ENCODE peak calls at places on chromosomes 7 and 10, in seven cellular contexts. One of them, this sample, is unnamed.

GRCh38 chr7:522071-522937 is 2.7 kb upstream of the PDGFA start:
- DNase-seq in GM06990: peak
- DNase-seq in fibroblast of mammary gland: peak
- DNase-seq in OCI-LY7: no peak
- DNase-seq in IMR-90: peak
- DNase-seq in gastrocnemius medialis: peak
- DNase-seq in spleen: no peak
- DNase-seq in this sample: peak

GRCh38 chr10:86535057-86535882 is 13.7 kb upstream of the WAPL start:
- DNase-seq in GM06990: peak
- DNase-seq in fibroblast of mammary gland: peak
- DNase-seq in OCI-LY7: no peak
- DNase-seq in IMR-90: no peak
- DNase-seq in gastrocnemius medialis: peak
- DNase-seq in spleen: peak
- DNase-seq in this sample: peak

GRCh38 chr7:76020031-76020714 is 25.8 kb upstream of the TMEM120A start:
- DNase-seq in GM06990: peak
- DNase-seq in fibroblast of mammary gland: peak
- DNase-seq in OCI-LY7: peak
- DNase-seq in IMR-90: peak
- DNase-seq in gastrocnemius medialis: peak
- DNase-seq in spleen: peak
- DNase-seq in this sample: peak

GRCh38 chr7:106737202-106737562 is 76.2 kb upstream of the CCDC71L start:
- DNase-seq in GM06990: no peak
- DNase-seq in fibroblast of mammary gland: peak
- DNase-seq in OCI-LY7: peak
- DNase-seq in IMR-90: peak
- DNase-seq in gastrocnemius medialis: no peak
- DNase-seq in spleen: no peak
- DNase-seq in this sample: peak

GRCh38 chr7:53656881-53657280 is 621.4 kb downstream of the POM121L12 start:
- DNase-seq in GM06990: no peak
- DNase-seq in fibroblast of mammary gland: no peak
- DNase-seq in OCI-LY7: no peak
- DNase-seq in IMR-90: no peak
- DNase-seq in gastrocnemius medialis: no peak
- DNase-seq in spleen: no peak
- DNase-seq in this sample: peak

GRCh38 chr7:101161692-101162461 is 3.5 kb downstream of the VGF start:
- DNase-seq in GM06990: no peak
- DNase-seq in fibroblast of mammary gland: no peak
- DNase-seq in OCI-LY7: no peak
- DNase-seq in IMR-90: no peak
- DNase-seq in gastrocnemius medialis: no peak
- DNase-seq in spleen: no peak
- DNase-seq in this sample: no peak

GRCh38 chr10:110733256-110733952 is 89.3 kb downstream of the RBM20 start:
- DNase-seq in GM06990: no peak
- DNase-seq in fibroblast of mammary gland: peak
- DNase-seq in OCI-LY7: no peak
- DNase-seq in IMR-90: no peak
- DNase-seq in gastrocnemius medialis: peak
- DNase-seq in spleen: no peak
- DNase-seq in this sample: no peak

GRCh38 chr10:48444266-48444665 is 137.8 kb downstream of the MAPK8 start:
- DNase-seq in GM06990: no peak
- DNase-seq in fibroblast of mammary gland: peak
- DNase-seq in OCI-LY7: peak
- DNase-seq in IMR-90: peak
- DNase-seq in gastrocnemius medialis: no peak
- DNase-seq in spleen: no peak
- DNase-seq in this sample: peak

GRCh38 chr7:76233538-76234281 is 32.0 kb downstream of the SRRM3 start:
- DNase-seq in GM06990: no peak
- DNase-seq in fibroblast of mammary gland: no peak
- DNase-seq in OCI-LY7: no peak
- DNase-seq in IMR-90: no peak
- DNase-seq in gastrocnemius medialis: no peak
- DNase-seq in spleen: no peak
- DNase-seq in this sample: no peak

GRCh38 chr10:113802997-113803396 is 50.9 kb downstream of the DCLRE1A start:
- DNase-seq in GM06990: no peak
- DNase-seq in fibroblast of mammary gland: no peak
- DNase-seq in OCI-LY7: peak
- DNase-seq in IMR-90: peak
- DNase-seq in gastrocnemius medialis: no peak
- DNase-seq in spleen: no peak
- DNase-seq in this sample: no peak

GRCh38 chr10:128926693-128927092 is 540.3 kb upstream of the MGMT start:
- DNase-seq in GM06990: no peak
- DNase-seq in fibroblast of mammary gland: no peak
- DNase-seq in OCI-LY7: no peak
- DNase-seq in IMR-90: no peak
- DNase-seq in gastrocnemius medialis: no peak
- DNase-seq in spleen: no peak
- DNase-seq in this sample: no peak

GRCh38 chr7:96855139-96855538 is 145.5 kb upstream of the SEM1 start:
- DNase-seq in GM06990: no peak
- DNase-seq in fibroblast of mammary gland: no peak
- DNase-seq in OCI-LY7: no peak
- DNase-seq in IMR-90: no peak
- DNase-seq in gastrocnemius medialis: no peak
- DNase-seq in spleen: no peak
- DNase-seq in this sample: no peak

GRCh38 chr7:151865070-151865670 is 11.7 kb downstream of the PRKAG2 start:
- DNase-seq in GM06990: no peak
- DNase-seq in fibroblast of mammary gland: no peak
- DNase-seq in OCI-LY7: no peak
- DNase-seq in IMR-90: no peak
- DNase-seq in gastrocnemius medialis: no peak
- DNase-seq in spleen: peak
- DNase-seq in this sample: no peak

GRCh38 chr10:91043173-91043910 is 122.5 kb upstream of the ANKRD1 start:
- DNase-seq in GM06990: no peak
- DNase-seq in fibroblast of mammary gland: peak
- DNase-seq in OCI-LY7: peak
- DNase-seq in IMR-90: peak
- DNase-seq in gastrocnemius medialis: no peak
- DNase-seq in spleen: no peak
- DNase-seq in this sample: peak

GRCh38 chr7:151125459-151125834 is 39.2 kb downstream of the AGAP3 start:
- DNase-seq in GM06990: no peak
- DNase-seq in fibroblast of mammary gland: no peak
- DNase-seq in OCI-LY7: no peak
- DNase-seq in IMR-90: no peak
- DNase-seq in gastrocnemius medialis: no peak
- DNase-seq in spleen: no peak
- DNase-seq in this sample: no peak

GRCh38 chr7:76125560-76125959 is 76.1 kb upstream of the SRRM3 start:
- DNase-seq in GM06990: no peak
- DNase-seq in fibroblast of mammary gland: no peak
- DNase-seq in OCI-LY7: no peak
- DNase-seq in IMR-90: peak
- DNase-seq in gastrocnemius medialis: no peak
- DNase-seq in spleen: no peak
- DNase-seq in this sample: no peak

GRCh38 chr7:96090756-96091155 is 231.1 kb downstream of the SLC25A13 start:
- DNase-seq in GM06990: no peak
- DNase-seq in fibroblast of mammary gland: no peak
- DNase-seq in OCI-LY7: no peak
- DNase-seq in IMR-90: no peak
- DNase-seq in gastrocnemius medialis: no peak
- DNase-seq in spleen: no peak
- DNase-seq in this sample: no peak

GRCh38 chr10:83469719-83470336 is 669.5 kb upstream of the GHITM start:
- DNase-seq in GM06990: no peak
- DNase-seq in fibroblast of mammary gland: no peak
- DNase-seq in OCI-LY7: no peak
- DNase-seq in IMR-90: no peak
- DNase-seq in gastrocnemius medialis: no peak
- DNase-seq in spleen: no peak
- DNase-seq in this sample: no peak

GRCh38 chr7:73991522-73992103 is 36.4 kb upstream of the ELN start:
- DNase-seq in GM06990: no peak
- DNase-seq in fibroblast of mammary gland: no peak
- DNase-seq in OCI-LY7: no peak
- DNase-seq in IMR-90: peak
- DNase-seq in gastrocnemius medialis: no peak
- DNase-seq in spleen: no peak
- DNase-seq in this sample: no peak

GRCh38 chr10:24866615-24867583 is 85.5 kb downstream of the PRTFDC1 start:
- DNase-seq in GM06990: no peak
- DNase-seq in fibroblast of mammary gland: peak
- DNase-seq in OCI-LY7: no peak
- DNase-seq in IMR-90: peak
- DNase-seq in gastrocnemius medialis: peak
- DNase-seq in spleen: no peak
- DNase-seq in this sample: peak

GRCh38 chr7:921581-922333 is 32.7 kb downstream of the ADAP1 start:
- DNase-seq in GM06990: peak
- DNase-seq in fibroblast of mammary gland: no peak
- DNase-seq in OCI-LY7: no peak
- DNase-seq in IMR-90: no peak
- DNase-seq in gastrocnemius medialis: peak
- DNase-seq in spleen: peak
- DNase-seq in this sample: no peak

GRCh38 chr10:6411424-6411823 is 168.7 kb downstream of the PRKCQ start:
- DNase-seq in GM06990: no peak
- DNase-seq in fibroblast of mammary gland: no peak
- DNase-seq in OCI-LY7: no peak
- DNase-seq in IMR-90: no peak
- DNase-seq in gastrocnemius medialis: no peak
- DNase-seq in spleen: no peak
- DNase-seq in this sample: no peak

GRCh38 chr10:11363497-11363896 is 248.0 kb downstream of the USP6NL start:
- DNase-seq in GM06990: no peak
- DNase-seq in fibroblast of mammary gland: no peak
- DNase-seq in OCI-LY7: no peak
- DNase-seq in IMR-90: no peak
- DNase-seq in gastrocnemius medialis: no peak
- DNase-seq in spleen: no peak
- DNase-seq in this sample: no peak

GRCh38 chr7:108525327-108525984 is 479 bp downstream of the PNPLA8 start:
- DNase-seq in GM06990: no peak
- DNase-seq in fibroblast of mammary gland: peak
- DNase-seq in OCI-LY7: peak
- DNase-seq in IMR-90: peak
- DNase-seq in gastrocnemius medialis: peak
- DNase-seq in spleen: no peak
- DNase-seq in this sample: peak

GRCh38 chr7:116395125-116395791 is 104.3 kb upstream of the CAV2 start:
- DNase-seq in GM06990: no peak
- DNase-seq in fibroblast of mammary gland: peak
- DNase-seq in OCI-LY7: no peak
- DNase-seq in IMR-90: peak
- DNase-seq in gastrocnemius medialis: no peak
- DNase-seq in spleen: no peak
- DNase-seq in this sample: peak

GRCh38 chr7:30596721-30597120 is 2.0 kb downstream of the GARS1 start:
- DNase-seq in GM06990: no peak
- DNase-seq in fibroblast of mammary gland: peak
- DNase-seq in OCI-LY7: no peak
- DNase-seq in IMR-90: peak
- DNase-seq in gastrocnemius medialis: no peak
- DNase-seq in spleen: no peak
- DNase-seq in this sample: no peak

GRCh38 chr10:124802313-124802675 is 675 bp downstream of the ABRAXAS2 start:
- DNase-seq in GM06990: no peak
- DNase-seq in fibroblast of mammary gland: no peak
- DNase-seq in OCI-LY7: peak
- DNase-seq in IMR-90: no peak
- DNase-seq in gastrocnemius medialis: no peak
- DNase-seq in spleen: no peak
- DNase-seq in this sample: no peak

GRCh38 chr7:21454906-21455305 is 27.0 kb downstream of the SP4 start:
- DNase-seq in GM06990: no peak
- DNase-seq in fibroblast of mammary gland: no peak
- DNase-seq in OCI-LY7: no peak
- DNase-seq in IMR-90: no peak
- DNase-seq in gastrocnemius medialis: no peak
- DNase-seq in spleen: no peak
- DNase-seq in this sample: no peak

GRCh38 chr7:17564678-17565209 is 266.3 kb downstream of the AHR start:
- DNase-seq in GM06990: no peak
- DNase-seq in fibroblast of mammary gland: peak
- DNase-seq in OCI-LY7: no peak
- DNase-seq in IMR-90: peak
- DNase-seq in gastrocnemius medialis: no peak
- DNase-seq in spleen: no peak
- DNase-seq in this sample: peak

GRCh38 chr7:26499316-26499897 is 207.7 kb downstream of the SNX10 start:
- DNase-seq in GM06990: no peak
- DNase-seq in fibroblast of mammary gland: no peak
- DNase-seq in OCI-LY7: no peak
- DNase-seq in IMR-90: no peak
- DNase-seq in gastrocnemius medialis: no peak
- DNase-seq in spleen: no peak
- DNase-seq in this sample: no peak

GRCh38 chr10:97399843-97400545 is 1.1 kb downstream of the RRP12 start:
- DNase-seq in GM06990: no peak
- DNase-seq in fibroblast of mammary gland: peak
- DNase-seq in OCI-LY7: peak
- DNase-seq in IMR-90: peak
- DNase-seq in gastrocnemius medialis: peak
- DNase-seq in spleen: peak
- DNase-seq in this sample: peak
- H3K4me3 ChIP-seq in GM06990: peak
- H3K4me3 ChIP-seq in fibroblast of mammary gland: peak
- H3K4me3 ChIP-seq in OCI-LY7: peak
- H3K4me3 ChIP-seq in IMR-90: peak
- H3K4me3 ChIP-seq in gastrocnemius medialis: peak
- H3K4me3 ChIP-seq in spleen: peak
- H3K4me3 ChIP-seq in this sample: peak

GRCh38 chr10:23686722-23687121 is 247.8 kb downstream of the OTUD1 start:
- DNase-seq in GM06990: no peak
- DNase-seq in fibroblast of mammary gland: no peak
- DNase-seq in OCI-LY7: no peak
- DNase-seq in IMR-90: no peak
- DNase-seq in gastrocnemius medialis: no peak
- DNase-seq in spleen: no peak
- DNase-seq in this sample: no peak
- TF ChIP-seq CTCF in GM06990: no peak
- TF ChIP-seq CTCF in fibroblast of mammary gland: no peak
- TF ChIP-seq CTCF in OCI-LY7: no peak
- TF ChIP-seq CTCF in IMR-90: no peak
- TF ChIP-seq CTCF in gastrocnemius medialis: no peak
- TF ChIP-seq CTCF in spleen: no peak
- TF ChIP-seq CTCF in this sample: no peak

GRCh38 chr7:22729180-22729579 is 2.2 kb downstream of the IL6 start:
- DNase-seq in GM06990: no peak
- DNase-seq in fibroblast of mammary gland: no peak
- DNase-seq in OCI-LY7: no peak
- DNase-seq in IMR-90: peak
- DNase-seq in gastrocnemius medialis: no peak
- DNase-seq in spleen: no peak
- DNase-seq in this sample: no peak
- H3K4me3 ChIP-seq in GM06990: no peak
- H3K4me3 ChIP-seq in fibroblast of mammary gland: no peak
- H3K4me3 ChIP-seq in OCI-LY7: no peak
- H3K4me3 ChIP-seq in IMR-90: no peak
- H3K4me3 ChIP-seq in gastrocnemius medialis: no peak
- H3K4me3 ChIP-seq in spleen: no peak
- H3K4me3 ChIP-seq in this sample: no peak

GRCh38 chr7:142482899-142483658 is 225.2 kb upstream of the PRSS58 start:
- DNase-seq in GM06990: no peak
- DNase-seq in fibroblast of mammary gland: peak
- DNase-seq in OCI-LY7: peak
- DNase-seq in IMR-90: peak
- DNase-seq in gastrocnemius medialis: no peak
- DNase-seq in spleen: peak
- DNase-seq in this sample: peak
- TF ChIP-seq CTCF in GM06990: peak
- TF ChIP-seq CTCF in fibroblast of mammary gland: peak
- TF ChIP-seq CTCF in OCI-LY7: peak
- TF ChIP-seq CTCF in IMR-90: peak
- TF ChIP-seq CTCF in gastrocnemius medialis: peak
- TF ChIP-seq CTCF in spleen: peak
- TF ChIP-seq CTCF in this sample: peak

This sample was measured in epithelial cell of esophagus.